ENCODE peak calls at places on chromosomes 4 and X, in eight cellular contexts. U is stimulated activated CD4-positive, alpha-beta T cell treated with anti-CD3 and anti-CD28 coated beads, TNF-alpha, amount 100 ng/mL, for 4 hours; C is Right ventricle myocardium inferior; B is AG08396; M is caudate nucleus; P is left ventricle myocardium inferior; K is effector memory CD8-positive, alpha-beta T cell; E is thyroid gland. O is an unnamed sample.

GRCh38 chrX:43641691-43642090 is 14.4 kb upstream of the MAOA start:
- DNase-seq in U (no peak), M (no peak), K (no peak), E (no peak), C (no peak), P (no peak), B (no peak), O (no peak)

GRCh38 chr4:63296773-63297172 is 1112.5 kb downstream of the TECRL start:
- DNase-seq in U (no peak), M (no peak), C (no peak), B (no peak), E (no peak), P (no peak), K (no peak), O (peak)

GRCh38 chr4:177579649-177580048 is 137.4 kb upstream of the AGA start:
- DNase-seq in M (no peak), P (no peak), E (no peak), C (no peak), B (no peak), U (no peak), K (no peak), O (peak)

GRCh38 chr4:109977854-109978501 is 65.3 kb downstream of the EGF start:
- DNase-seq in K (no peak), M (no peak), E (no peak), P (no peak), U (no peak), B (peak), C (no peak), O (peak)

GRCh38 chr4:145694929-145695328 is 15.0 kb downstream of the C4orf51 start:
- DNase-seq in E (no peak), U (no peak), C (no peak), P (no peak), K (no peak), B (no peak), M (no peak), O (peak)

GRCh38 chr4:142091691-142092182 is 455.4 kb downstream of the IL15 start:
- DNase-seq in M (no peak), C (no peak), K (no peak), U (no peak), B (peak), P (no peak), E (no peak), O (no peak)

GRCh38 chrX:49186125-49187027 is at the start of gene PRICKLE3:
- DNase-seq in U (peak), C (peak), K (peak), M (peak), E (peak), B (peak), P (peak), O (peak)

GRCh38 chr4:7103599-7104365 is 35.9 kb upstream of the GRPEL1 start:
- DNase-seq in P (peak), U (no peak), E (peak), M (no peak), B (peak), K (no peak), C (peak), O (peak)

GRCh38 chrX:131633285-131633917 is 89.5 kb downstream of the OR13H1 start:
- DNase-seq in K (peak), C (no peak), M (peak), P (peak), B (peak), E (peak), U (no peak), O (peak)

GRCh38 chrX:144586756-144587155 is 660.5 kb upstream of the SPANXN1 start:
- DNase-seq in M (no peak), K (no peak), B (no peak), U (no peak), P (no peak), E (no peak), C (no peak), O (peak)

GRCh38 chr4:129988957-129989356 is 893.0 kb downstream of the C4orf33 start:
- DNase-seq in P (no peak), B (no peak), C (no peak), U (no peak), K (no peak), E (no peak), M (no peak), O (no peak)